ENCODE peak calls at places on chromosome 21, in four cellular contexts. G is HCT116, Z is K562, I is HepG2. A is an unnamed sample.

GRCh38 chr21:35390013-35390776 is 341.1 kb upstream of the RUNX1 start:
- DNase-seq in G (no peak), Z (no peak), I (no peak), A (no peak)

GRCh38 chr21:33543505-33544129 is 779 bp downstream of the SON start:
- DNase-seq in Z (peak; percentile 90), G (no peak), I (no peak), A (no peak)

GRCh38 chr21:25764065-25764464 is 29.3 kb downstream of the GABPA start:
- DNase-seq in Z (no peak), G (no peak), I (no peak), A (no peak)

GRCh38 chr21:34202553-34203332 is 129.4 kb downstream of the MRPS6 start:
- DNase-seq in I (no peak), Z (no peak), G (peak; percentile 3), A (no peak)

GRCh38 chr21:29390778-29391177 is 92.1 kb downstream of the BACH1 start:
- DNase-seq in Z (no peak), I (no peak), G (no peak), A (no peak)

GRCh38 chr21:42414553-42414927 is 10.8 kb downstream of the UBASH3A start:
- DNase-seq in I (no peak), Z (no peak), G (no peak), A (no peak)

GRCh38 chr21:25639167-25639921 is at the start of gene JAM2:
- DNase-seq in G (no peak), Z (peak; percentile 16), I (no peak), A (no peak)

GRCh38 chr21:42187976-42188653 is 30.8 kb upstream of the ABCG1 start:
- DNase-seq in G (no peak), I (no peak), Z (no peak), A (no peak)

GRCh38 chr21:35239811-35240219 is 190.7 kb upstream of the RUNX1 start:
- DNase-seq in G (no peak), I (no peak), Z (no peak), A (no peak)

GRCh38 chr21:23792300-23792699 is 1815.0 kb downstream of the MRPL39 start:
- DNase-seq in Z (no peak), I (no peak), G (no peak), A (no peak)
- TF ChIP-seq TCF7L2 in Z (no peak), I (no peak), G (no peak), A (no peak)

GRCh38 chr21:31198575-31198974 is 145.5 kb downstream of the TIAM1 start:
- DNase-seq in I (peak; percentile 30), G (peak; percentile 48), Z (peak; percentile 63), A (peak; percentile 33)
- TF ChIP-seq SIN3A in I (no peak), G (no peak), Z (no peak), A (no peak)

DNA sequence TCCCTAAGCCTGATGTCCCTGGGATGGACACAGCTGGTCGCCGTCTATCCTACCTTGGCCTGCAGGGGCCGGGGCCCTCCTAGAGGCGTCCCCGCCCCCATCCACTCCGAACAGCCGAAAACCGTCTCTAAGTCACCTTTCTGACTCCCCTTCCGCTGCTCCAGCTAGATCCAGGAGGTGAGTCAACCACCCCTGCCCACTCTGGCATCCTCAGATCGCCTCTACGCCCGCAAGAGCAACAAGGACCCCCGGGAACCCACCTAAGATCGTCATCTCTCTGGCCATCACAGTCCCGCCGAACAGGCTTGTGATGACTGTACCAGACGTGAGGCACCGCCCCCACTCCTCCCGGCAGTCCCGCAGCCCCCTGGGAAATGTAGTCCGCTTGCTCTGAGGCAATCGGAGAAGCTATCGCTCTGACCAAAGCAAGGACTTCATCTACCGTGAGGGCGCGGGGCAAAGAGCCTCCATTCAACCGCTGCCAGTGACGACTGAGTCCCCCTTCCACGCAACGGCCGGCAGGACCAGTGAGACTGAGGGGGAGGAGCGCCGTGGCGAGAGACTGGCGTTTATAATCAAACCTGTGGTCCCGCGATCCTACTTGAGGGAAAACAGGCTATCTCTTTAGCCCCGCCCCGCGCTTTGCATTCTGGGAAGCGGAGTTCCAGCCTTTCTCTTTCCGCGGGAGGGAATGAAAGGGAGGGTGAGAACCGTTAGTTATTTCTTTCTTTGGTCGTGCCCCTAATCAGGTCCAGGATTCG is at the start of gene HSPA13:
- DNase-seq in G (peak; percentile 98), I (peak; percentile 99), Z (peak; percentile 99), A (peak; percentile 95)
- H3K27ac ChIP-seq in G (peak within 1 kb of the TSS; percentile 71), I (peak within 1 kb of the TSS; percentile 68), Z (peak within 1 kb of the TSS; percentile 92), A (peak within 1 kb of the TSS; percentile 77)

GRCh38 chr21:10273196-10273595 is 248.2 kb upstream of the TPTE start:
- DNase-seq in Z (no peak), I (no peak), G (no peak), A (no peak)

DNA sequence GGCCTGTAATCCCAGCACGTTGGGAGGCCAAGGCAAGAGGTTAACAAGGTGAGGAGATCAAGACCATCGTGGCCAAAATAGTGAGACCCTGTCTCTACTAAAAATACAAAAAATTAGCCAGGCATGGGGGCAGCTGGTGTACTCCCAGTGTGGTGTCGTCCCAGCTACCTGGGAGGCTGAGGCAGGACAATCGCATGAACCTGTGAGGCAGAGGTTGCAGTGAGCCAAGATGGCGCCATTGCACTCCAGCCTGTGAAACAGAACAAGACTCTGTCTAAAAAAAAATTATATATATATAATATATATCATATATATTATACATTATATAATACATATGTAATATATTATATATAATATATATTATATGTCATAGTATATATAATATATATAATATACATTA is 249.2 kb upstream of the TPTE start:
- DNase-seq in I (peak; percentile 9), Z (no peak), G (no peak), A (no peak)
- TF ChIP-seq TCF7L2 in I (no peak), Z (no peak), G (no peak), A (no peak)

DNA sequence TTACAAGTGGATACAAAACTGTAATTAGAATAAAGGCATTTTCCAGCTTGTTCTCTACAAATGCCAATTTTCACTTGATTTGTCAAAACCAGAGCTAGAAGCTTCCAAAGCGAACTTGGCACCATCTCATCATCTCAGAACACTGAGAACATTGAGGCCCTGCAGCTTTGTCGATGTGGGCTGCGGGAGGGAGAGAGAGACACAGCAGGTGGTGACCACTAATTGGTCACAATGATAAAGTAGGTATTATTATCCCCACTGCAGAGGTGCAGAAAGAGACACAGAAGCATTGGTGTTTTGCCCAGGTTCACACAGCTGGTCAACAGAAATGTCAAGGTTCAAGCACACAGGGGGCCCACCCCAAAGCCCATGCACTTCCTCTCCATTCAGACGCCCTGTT is 72.2 kb upstream of the KRTAP19-8 start:
- DNase-seq in Z (no peak), I (no peak), G (no peak), A (no peak)
- TF ChIP-seq SIN3A in Z (no peak), I (no peak), G (no peak), A (no peak)

GRCh38 chr21:45018131-45019075 is 56.0 kb upstream of the ADARB1 start:
- DNase-seq in G (no peak), I (no peak), Z (no peak), A (no peak)
- H3K27ac ChIP-seq in G (no peak overlapping the region), I (no peak overlapping the region), Z (no peak overlapping the region), A (no peak overlapping the region)

GRCh38 chr21:16794944-16795343 is 717.9 kb upstream of the CXADR start:
- DNase-seq in G (no peak), Z (no peak), I (peak; percentile 3), A (peak; percentile 75)

GRCh38 chr21:16800536-16800935 is 712.3 kb upstream of the CXADR start:
- DNase-seq in G (no peak), Z (no peak), I (no peak), A (no peak)

GRCh38 chr21:16792155-16792554 is 720.7 kb upstream of the CXADR start:
- DNase-seq in I (no peak), Z (no peak), G (no peak), A (no peak)

GRCh38 chr21:16797530-16797929 is 715.3 kb upstream of the CXADR start:
- DNase-seq in Z (no peak), I (no peak), G (no peak), A (no peak)
- TF ChIP-seq TCF7L2 in Z (no peak), I (no peak), G (no peak), A (no peak)

DNA sequence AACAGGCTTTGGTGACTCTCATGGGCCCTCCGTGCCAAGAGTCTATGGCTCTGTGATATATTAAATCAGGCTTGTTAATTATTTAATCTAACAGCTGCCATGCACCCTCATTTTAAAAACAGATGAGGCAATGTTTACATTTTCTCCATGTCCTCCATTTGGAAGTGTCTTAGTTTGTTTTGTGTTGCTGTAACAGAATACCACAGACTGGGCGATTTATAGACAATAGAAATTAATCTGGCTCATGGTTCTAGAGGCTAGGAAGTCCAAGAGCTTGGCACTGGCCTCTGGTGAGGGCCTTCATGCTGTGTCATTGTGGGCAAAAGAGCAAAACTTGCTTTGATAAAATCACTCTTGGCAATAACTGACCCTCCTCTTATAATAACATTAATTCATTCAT is 58.0 kb downstream of the B3GALT5 start:
- DNase-seq in Z (no peak), I (no peak), G (no peak), A (no peak)
- TF ChIP-seq SIN3A in Z (no peak), I (no peak), G (no peak), A (no peak)

A was measured in Panc1.